ENCODE peak calls at places on chromosomes 2 and 18, in seven cellular contexts. E is choroid plexus epithelial cell, D is left lung, I is neural progenitor cell, H is kidney epithelial cell, M is AG04449, X is brain microvascular endothelial cell. J is an unnamed sample.

GRCh38 chr2:196266855-196267254 is 95.5 kb upstream of the STK17B start:
- DNase-seq in E (peak; percentile 62), D (no peak), I (no peak), H (no peak), M (no peak), X (peak; percentile 75), J (no peak)

GRCh38 chr2:216113572-216113971 is 4.4 kb downstream of the XRCC5 start:
- DNase-seq in E (no peak), D (no peak), I (no peak), H (no peak), M (no peak), X (no peak), J (peak; percentile 21)

GRCh38 chr2:41948397-41948763 is 99.4 kb upstream of the PKDCC start:
- DNase-seq in E (no peak), D (no peak), I (peak; percentile 95), H (no peak), M (no peak), X (no peak), J (no peak)

GRCh38 chr18:68215931-68216330 is 499.0 kb downstream of the TMX3 start:
- DNase-seq in E (peak; percentile 73), D (no peak), I (no peak), H (no peak), M (peak; percentile 69), X (peak; percentile 77), J (peak; percentile 79)

GRCh38 chr2:224058048-224058775 is 19.1 kb upstream of the SERPINE2 start:
- DNase-seq in E (no peak), D (no peak), I (no peak), H (no peak), M (no peak), X (no peak), J (no peak)

GRCh38 chr2:19949071-19949470 is 40.8 kb downstream of the WDR35 start:
- DNase-seq in E (peak; percentile 70), D (no peak), I (no peak), H (no peak), M (peak; percentile 34), X (peak; percentile 46), J (peak; percentile 4)

GRCh38 chr2:16034151-16034974 is 94.0 kb downstream of the MYCN start:
- DNase-seq in E (no peak), D (no peak), I (peak; percentile 65), H (no peak), M (no peak), X (no peak), J (no peak)

GRCh38 chr18:54532222-54532621 is 58.8 kb upstream of the DYNAP start:
- DNase-seq in E (no peak), D (no peak), I (no peak), H (no peak), M (no peak), X (no peak), J (no peak)

GRCh38 chr18:47756364-47757016 is 174.0 kb downstream of the SMAD2 start:
- DNase-seq in E (peak; percentile 73), D (peak; percentile 56), I (peak; percentile 83), H (peak; percentile 10), M (no peak), X (peak; percentile 46), J (peak; percentile 7)

GRCh38 chr2:61658841-61659780 is 121.0 kb upstream of the XPO1 start:
- DNase-seq in E (peak; percentile 68), D (no peak), I (peak; percentile 80), H (no peak), M (no peak), X (peak; percentile 53), J (no peak)

GRCh38 chr2:182496596-182496995 is 69.8 kb upstream of the PDE1A start:
- DNase-seq in E (no peak), D (no peak), I (no peak), H (no peak), M (no peak), X (no peak), J (no peak)

GRCh38 chr2:128786800-128787478 is 468.3 kb upstream of the HS6ST1 start:
- DNase-seq in E (peak; percentile 26), D (no peak), I (peak; percentile 78), H (no peak), M (no peak), X (no peak), J (no peak)

GRCh38 chr2:129823044-129823443 is 156.4 kb upstream of the RAB6C start:
- DNase-seq in E (no peak), D (no peak), I (no peak), H (no peak), M (no peak), X (no peak), J (no peak)

GRCh38 chr2:216507220-216508143 is 8.8 kb downstream of the RPL37A start:
- DNase-seq in E (no peak), D (no peak), I (no peak), H (no peak), M (no peak), X (no peak), J (no peak)

GRCh38 chr18:31102941-31103340 is 720 bp upstream of the DSC2 start:
- DNase-seq in E (no peak), D (no peak), I (no peak), H (no peak), M (no peak), X (no peak), J (no peak)

GRCh38 chr18:79164696-79165095 is 95.5 kb downstream of the ATP9B start:
- DNase-seq in E (peak; percentile 11), D (no peak), I (no peak), H (no peak), M (no peak), X (no peak), J (no peak)

GRCh38 chr2:96144481-96145027 is 686 bp downstream of the DUSP2 start:
- DNase-seq in E (no peak), D (no peak), I (no peak), H (no peak), M (no peak), X (peak; percentile 7), J (no peak)

DNA sequence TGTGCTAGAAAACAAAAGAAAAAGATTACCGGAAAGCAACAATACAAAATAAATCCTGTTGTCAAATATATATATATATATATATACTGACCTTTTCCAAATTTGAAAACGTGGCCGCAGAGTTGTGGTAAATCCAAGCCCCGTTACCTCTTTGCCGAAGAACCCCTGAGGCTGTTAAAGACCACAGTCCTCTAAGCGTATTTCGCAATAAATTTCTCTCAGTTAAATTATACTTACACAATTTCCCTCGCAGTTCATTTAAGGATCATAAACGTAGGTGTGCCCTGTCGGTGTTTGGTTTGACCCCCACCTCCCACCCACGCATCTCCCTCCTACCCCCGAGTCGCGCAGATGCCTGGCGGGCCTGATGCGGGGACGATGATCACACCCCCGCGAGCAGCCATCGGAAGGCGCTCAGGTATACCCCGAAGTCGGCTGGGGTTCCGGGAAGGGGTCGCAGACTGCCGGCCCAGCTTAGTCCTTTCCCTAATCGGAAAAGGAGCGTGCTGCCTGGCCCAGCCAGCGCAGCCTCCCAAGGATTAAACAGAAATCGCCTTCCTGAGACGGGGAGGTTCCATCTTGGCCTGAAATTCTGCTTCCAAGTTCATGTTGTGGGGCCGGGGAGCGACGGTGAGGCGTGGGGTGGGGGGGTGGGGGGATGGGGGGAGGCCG is 2.9 kb upstream of the MEIS1 start:
- DNase-seq in E (no peak), D (peak; percentile 36), I (peak; percentile 46), H (no peak), M (no peak), X (no peak), J (no peak)
- H3K4me3 ChIP-seq in E (peak overlapping the region; percentile 42), D (no peak overlapping the region), I (peak overlapping the region; percentile 61), H (no peak overlapping the region), M (peak overlapping the region; percentile 67), X (peak overlapping the region; percentile 31), J (peak overlapping the region; percentile 83)

GRCh38 chr18:24268784-24269550 is 128.7 kb downstream of the OSBPL1A start:
- DNase-seq in E (no peak), D (no peak), I (peak; percentile 25), H (no peak), M (no peak), X (no peak), J (no peak)

GRCh38 chr18:24270937-24271380 is 126.7 kb downstream of the OSBPL1A start:
- DNase-seq in E (peak; percentile 52), D (no peak), I (peak; percentile 46), H (no peak), M (no peak), X (peak; percentile 37), J (no peak)

GRCh38 chr18:24271381-24272331 is 126.0 kb downstream of the OSBPL1A start:
- DNase-seq in E (peak; percentile 80), D (peak; percentile 75), I (peak; percentile 95), H (peak; percentile 25), M (no peak), X (peak; percentile 63), J (peak; percentile 34)

GRCh38 chr18:24267878-24268277 is 129.0 kb downstream of the CABYR start:
- DNase-seq in E (no peak), D (no peak), I (no peak), H (no peak), M (no peak), X (no peak), J (no peak)

DNA sequence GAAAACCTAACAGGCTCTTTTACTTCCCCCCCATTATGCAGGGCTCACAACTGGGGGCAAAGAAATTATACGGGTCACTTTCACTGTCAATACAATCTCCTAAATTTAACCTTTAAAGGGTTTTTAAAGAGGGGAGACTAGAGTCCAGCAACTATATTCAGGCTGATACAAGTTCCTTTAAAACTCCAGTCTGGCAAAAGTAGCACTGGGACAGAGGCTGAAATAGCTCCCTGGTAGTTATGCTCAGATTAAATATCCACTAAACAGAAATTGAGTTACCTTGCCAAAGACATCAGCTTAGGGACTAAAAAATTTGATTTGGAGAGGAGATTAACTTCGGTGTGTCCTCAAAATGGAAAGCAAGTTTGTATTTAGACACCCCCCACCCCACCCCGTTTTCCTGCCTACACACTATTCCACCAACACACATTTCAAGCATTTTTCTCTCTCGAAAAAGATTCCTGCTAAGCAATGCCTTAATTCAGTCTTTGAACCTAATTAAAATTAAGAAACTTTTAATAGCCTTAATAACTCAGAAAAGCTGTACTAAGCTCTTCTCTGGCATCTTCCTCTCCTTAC is 127.2 kb downstream of the OSBPL1A start:
- DNase-seq in E (peak; percentile 17), D (no peak), I (no peak), H (no peak), M (no peak), X (no peak), J (no peak)
- H3K4me3 ChIP-seq in E (peak overlapping the region; percentile 80), D (peak overlapping the region; percentile 73), I (peak overlapping the region; percentile 72), H (peak overlapping the region; percentile 82), M (peak overlapping the region; percentile 81), X (peak overlapping the region; percentile 77), J (peak overlapping the region; percentile 77)

DNA sequence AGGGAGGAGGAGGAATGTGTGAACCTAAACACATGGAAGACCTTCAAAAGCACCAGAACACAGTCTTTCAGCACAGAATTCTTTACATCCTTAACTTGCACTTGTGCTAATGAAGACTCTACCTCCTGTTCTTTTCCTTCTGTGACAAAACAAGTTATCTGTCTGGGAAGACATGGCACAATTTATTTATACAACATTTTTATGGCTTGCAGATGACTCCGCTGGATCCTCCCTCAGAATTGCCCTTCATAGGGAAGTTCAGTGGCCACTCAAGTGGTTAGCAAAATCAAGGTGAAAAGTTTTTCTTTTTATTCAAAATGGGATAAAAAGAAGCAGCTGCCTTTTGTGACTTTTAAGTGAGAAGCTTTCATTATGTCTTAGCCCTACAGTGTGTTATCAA is 21.4 kb downstream of the BCL2L11 start:
- DNase-seq in E (no peak), D (no peak), I (no peak), H (no peak), M (no peak), X (no peak), J (no peak)
- H3K4me3 ChIP-seq in E (no peak overlapping the region), D (no peak overlapping the region), I (no peak overlapping the region), H (no peak overlapping the region), M (no peak overlapping the region), X (no peak overlapping the region), J (no peak overlapping the region)

GRCh38 chr2:201768918-201769317 is 11.8 kb downstream of the ALS2 start:
- DNase-seq in E (peak; percentile 53), D (no peak), I (no peak), H (no peak), M (no peak), X (peak; percentile 18), J (no peak)
- H3K4me3 ChIP-seq in E (no peak overlapping the region), D (no peak overlapping the region), I (no peak overlapping the region), H (no peak overlapping the region), M (no peak overlapping the region), X (no peak overlapping the region), J (no peak overlapping the region)

GRCh38 chr2:176174382-176174834 is 14.1 kb upstream of the HOXD1 start:
- DNase-seq in E (no peak), D (no peak), I (peak; percentile 55), H (no peak), M (no peak), X (no peak), J (no peak)
- H3K4me3 ChIP-seq in E (no peak overlapping the region), D (no peak overlapping the region), I (peak overlapping the region; percentile 34), H (peak overlapping the region; percentile 27), M (no peak overlapping the region), X (no peak overlapping the region), J (no peak overlapping the region)

J was measured in skeletal muscle cell.